ENCODE peak calls at places on chromosomes 13 and 19, in six cellular contexts. One of them, this sample, is unnamed.

GRCh38 chr19:29004796-29005195 is 208.2 kb downstream of the UQCRFS1 start:
- DNase-seq in heart right ventricle: no peak
- DNase-seq in body of pancreas: no peak
- DNase-seq in GM13976: no peak
- DNase-seq in WTC11: no peak
- DNase-seq in OCI-LY7: no peak
- DNase-seq in this sample: no peak

GRCh38 chr19:18932216-18932841 is 8.7 kb downstream of the HOMER3 start:
- DNase-seq in heart right ventricle: peak
- DNase-seq in body of pancreas: peak
- DNase-seq in GM13976: peak
- DNase-seq in WTC11: peak
- DNase-seq in OCI-LY7: peak
- DNase-seq in this sample: peak

GRCh38 chr19:55333870-55334269 is 5.8 kb upstream of the KMT5C start:
- DNase-seq in heart right ventricle: no peak
- DNase-seq in body of pancreas: no peak
- DNase-seq in GM13976: no peak
- DNase-seq in WTC11: no peak
- DNase-seq in OCI-LY7: no peak
- DNase-seq in this sample: no peak

GRCh38 chr13:87129602-87130300 is 541.4 kb upstream of the SLITRK5 start:
- DNase-seq in heart right ventricle: no peak
- DNase-seq in body of pancreas: no peak
- DNase-seq in GM13976: no peak
- DNase-seq in WTC11: no peak
- DNase-seq in OCI-LY7: no peak
- DNase-seq in this sample: no peak

GRCh38 chr13:48593551-48593950 is 60.2 kb upstream of the CYSLTR2 start:
- DNase-seq in heart right ventricle: no peak
- DNase-seq in body of pancreas: no peak
- DNase-seq in GM13976: no peak
- DNase-seq in WTC11: no peak
- DNase-seq in OCI-LY7: no peak
- DNase-seq in this sample: no peak

GRCh38 chr19:13505761-13506549 is at the start of gene CACNA1A:
- DNase-seq in heart right ventricle: no peak
- DNase-seq in body of pancreas: no peak
- DNase-seq in GM13976: peak
- DNase-seq in WTC11: peak
- DNase-seq in OCI-LY7: no peak
- DNase-seq in this sample: no peak

GRCh38 chr19:16522559-16523377 is 19.5 kb downstream of the CHERP start:
- DNase-seq in heart right ventricle: no peak
- DNase-seq in body of pancreas: no peak
- DNase-seq in GM13976: no peak
- DNase-seq in WTC11: no peak
- DNase-seq in OCI-LY7: no peak
- DNase-seq in this sample: no peak

GRCh38 chr13:49444517-49445395 is 682 bp downstream of the SETDB2 start:
- DNase-seq in heart right ventricle: no peak
- DNase-seq in body of pancreas: peak
- DNase-seq in GM13976: peak
- DNase-seq in WTC11: no peak
- DNase-seq in OCI-LY7: peak
- DNase-seq in this sample: peak

GRCh38 chr13:100095498-100095897 is 6.6 kb downstream of the PCCA start:
- DNase-seq in heart right ventricle: no peak
- DNase-seq in body of pancreas: no peak
- DNase-seq in GM13976: no peak
- DNase-seq in WTC11: no peak
- DNase-seq in OCI-LY7: no peak
- DNase-seq in this sample: no peak

GRCh38 chr13:20425819-20426219 is 99.8 kb downstream of the CRYL1 start:
- DNase-seq in heart right ventricle: no peak
- DNase-seq in body of pancreas: no peak
- DNase-seq in GM13976: peak
- DNase-seq in WTC11: no peak
- DNase-seq in OCI-LY7: no peak
- DNase-seq in this sample: peak

GRCh38 chr19:670609-671075 is 5.5 kb upstream of the FSTL3 start:
- DNase-seq in heart right ventricle: no peak
- DNase-seq in body of pancreas: no peak
- DNase-seq in GM13976: no peak
- DNase-seq in WTC11: peak
- DNase-seq in OCI-LY7: no peak
- DNase-seq in this sample: no peak

GRCh38 chr13:79481685-79482052 is 714 bp downstream of the NDFIP2 start:
- DNase-seq in heart right ventricle: no peak
- DNase-seq in body of pancreas: peak
- DNase-seq in GM13976: peak
- DNase-seq in WTC11: peak
- DNase-seq in OCI-LY7: peak
- DNase-seq in this sample: peak

GRCh38 chr19:374183-374885 is 29.7 kb upstream of the MIER2 start:
- DNase-seq in heart right ventricle: no peak
- DNase-seq in body of pancreas: no peak
- DNase-seq in GM13976: no peak
- DNase-seq in WTC11: no peak
- DNase-seq in OCI-LY7: no peak
- DNase-seq in this sample: no peak

GRCh38 chr19:6070179-6071102 is 39.9 kb downstream of the RFX2 start:
- DNase-seq in heart right ventricle: no peak
- DNase-seq in body of pancreas: no peak
- DNase-seq in GM13976: peak
- DNase-seq in WTC11: no peak
- DNase-seq in OCI-LY7: peak
- DNase-seq in this sample: no peak

GRCh38 chr19:11165486-11166030 is 10.0 kb upstream of the SPC24 start:
- DNase-seq in heart right ventricle: no peak
- DNase-seq in body of pancreas: no peak
- DNase-seq in GM13976: no peak
- DNase-seq in WTC11: no peak
- DNase-seq in OCI-LY7: no peak
- DNase-seq in this sample: no peak

GRCh38 chr13:30353060-30353459 is 45.7 kb upstream of the KATNAL1 start:
- DNase-seq in heart right ventricle: no peak
- DNase-seq in body of pancreas: no peak
- DNase-seq in GM13976: no peak
- DNase-seq in WTC11: no peak
- DNase-seq in OCI-LY7: no peak
- DNase-seq in this sample: no peak

GRCh38 chr19:2822846-2823245 is 3.2 kb downstream of the ZNF554 start:
- DNase-seq in heart right ventricle: no peak
- DNase-seq in body of pancreas: no peak
- DNase-seq in GM13976: no peak
- DNase-seq in WTC11: no peak
- DNase-seq in OCI-LY7: no peak
- DNase-seq in this sample: no peak

GRCh38 chr13:110373617-110374016 is 66.5 kb downstream of the COL4A2 start:
- DNase-seq in heart right ventricle: no peak
- DNase-seq in body of pancreas: no peak
- DNase-seq in GM13976: no peak
- DNase-seq in WTC11: no peak
- DNase-seq in OCI-LY7: no peak
- DNase-seq in this sample: no peak

GRCh38 chr19:41753159-41753558 is 2.2 kb upstream of the CEACAM6 start:
- DNase-seq in heart right ventricle: no peak
- DNase-seq in body of pancreas: peak
- DNase-seq in GM13976: peak
- DNase-seq in WTC11: peak
- DNase-seq in OCI-LY7: peak
- DNase-seq in this sample: peak

GRCh38 chr13:40193290-40194203 is 472.9 kb downstream of the FOXO1 start:
- DNase-seq in heart right ventricle: peak
- DNase-seq in body of pancreas: peak
- DNase-seq in GM13976: no peak
- DNase-seq in WTC11: no peak
- DNase-seq in OCI-LY7: no peak
- DNase-seq in this sample: no peak

GRCh38 chr19:1503089-1503924 is 9.5 kb downstream of the ADAMTSL5 start:
- DNase-seq in heart right ventricle: no peak
- DNase-seq in body of pancreas: peak
- DNase-seq in GM13976: peak
- DNase-seq in WTC11: peak
- DNase-seq in OCI-LY7: peak
- DNase-seq in this sample: peak

GRCh38 chr19:13099073-13099999 is 3.3 kb downstream of the LYL1 start:
- DNase-seq in heart right ventricle: peak
- DNase-seq in body of pancreas: peak
- DNase-seq in GM13976: peak
- DNase-seq in WTC11: peak
- DNase-seq in OCI-LY7: peak
- DNase-seq in this sample: peak

GRCh38 chr13:42102961-42103688 is 54.7 kb downstream of the DGKH start:
- DNase-seq in heart right ventricle: no peak
- DNase-seq in body of pancreas: no peak
- DNase-seq in GM13976: no peak
- DNase-seq in WTC11: no peak
- DNase-seq in OCI-LY7: no peak
- DNase-seq in this sample: no peak

GRCh38 chr19:4062576-4063368 is 3.9 kb downstream of the ZBTB7A start:
- DNase-seq in heart right ventricle: no peak
- DNase-seq in body of pancreas: no peak
- DNase-seq in GM13976: no peak
- DNase-seq in WTC11: no peak
- DNase-seq in OCI-LY7: no peak
- DNase-seq in this sample: no peak

GRCh38 chr19:51093066-51093465 is 10.4 kb upstream of the KLK14 start:
- DNase-seq in heart right ventricle: no peak
- DNase-seq in body of pancreas: no peak
- DNase-seq in GM13976: no peak
- DNase-seq in WTC11: no peak
- DNase-seq in OCI-LY7: no peak
- DNase-seq in this sample: no peak

GRCh38 chr13:28147489-28147888 is 9.1 kb downstream of the PAN3 start:
- DNase-seq in heart right ventricle: no peak
- DNase-seq in body of pancreas: no peak
- DNase-seq in GM13976: no peak
- DNase-seq in WTC11: no peak
- DNase-seq in OCI-LY7: no peak
- DNase-seq in this sample: no peak

GRCh38 chr13:30394798-30395191 is 27.5 kb upstream of the UBE2L5 start:
- DNase-seq in heart right ventricle: no peak
- DNase-seq in body of pancreas: no peak
- DNase-seq in GM13976: no peak
- DNase-seq in WTC11: no peak
- DNase-seq in OCI-LY7: peak
- DNase-seq in this sample: peak

GRCh38 chr13:53691417-53691816 is 662.8 kb downstream of the OLFM4 start:
- DNase-seq in heart right ventricle: no peak
- DNase-seq in body of pancreas: no peak
- DNase-seq in GM13976: no peak
- DNase-seq in WTC11: no peak
- DNase-seq in OCI-LY7: no peak
- DNase-seq in this sample: no peak

GRCh38 chr13:99075268-99076191 is 97.7 kb upstream of the DOCK9 start:
- DNase-seq in heart right ventricle: no peak
- DNase-seq in body of pancreas: no peak
- DNase-seq in GM13976: peak
- DNase-seq in WTC11: no peak
- DNase-seq in OCI-LY7: peak
- DNase-seq in this sample: peak

GRCh38 chr19:13103961-13104847 is 1.5 kb upstream of the LYL1 start:
- DNase-seq in heart right ventricle: peak
- DNase-seq in body of pancreas: peak
- DNase-seq in GM13976: peak
- DNase-seq in WTC11: peak
- DNase-seq in OCI-LY7: peak
- DNase-seq in this sample: peak

GRCh38 chr13:65653548-65654078 is 1576.5 kb downstream of the PCDH9 start:
- DNase-seq in heart right ventricle: no peak
- DNase-seq in body of pancreas: no peak
- DNase-seq in GM13976: no peak
- DNase-seq in WTC11: no peak
- DNase-seq in OCI-LY7: no peak
- DNase-seq in this sample: no peak

GRCh38 chr13:65660696-65661095 is 1569.4 kb downstream of the PCDH9 start:
- DNase-seq in heart right ventricle: no peak
- DNase-seq in body of pancreas: no peak
- DNase-seq in GM13976: no peak
- DNase-seq in WTC11: no peak
- DNase-seq in OCI-LY7: no peak
- DNase-seq in this sample: no peak

DNA sequence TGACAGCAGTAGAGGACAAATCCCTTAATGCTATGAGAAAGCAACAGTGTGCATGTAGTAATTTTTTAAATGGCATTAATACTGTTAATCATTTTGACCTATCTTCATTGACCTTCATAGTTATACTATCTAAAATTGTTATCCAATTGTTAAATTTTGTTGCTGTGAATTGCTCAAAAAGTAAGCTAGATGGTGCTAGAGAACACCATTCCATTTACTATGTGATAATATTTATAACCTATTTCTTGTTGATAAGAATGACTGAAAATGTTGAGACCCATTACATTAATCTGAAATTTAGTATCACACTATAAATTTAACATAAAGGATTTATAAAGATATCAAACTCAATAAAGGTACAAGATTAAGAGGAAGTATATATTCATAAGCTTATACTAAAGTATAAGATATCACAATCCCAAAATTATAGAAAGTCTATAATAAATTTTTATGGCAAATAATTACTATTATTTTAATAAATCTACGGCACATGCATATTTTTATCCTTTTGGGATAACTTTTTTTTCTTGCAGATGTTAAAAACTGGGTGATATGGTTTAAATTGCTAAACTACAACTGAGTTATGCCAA is 1573.3 kb downstream of the PCDH9 start:
- DNase-seq in heart right ventricle: no peak
- DNase-seq in body of pancreas: no peak
- DNase-seq in GM13976: no peak
- DNase-seq in WTC11: no peak
- DNase-seq in OCI-LY7: peak
- DNase-seq in this sample: peak
- TF ChIP-seq CTCF in heart right ventricle: peak
- TF ChIP-seq CTCF in body of pancreas: peak
- TF ChIP-seq CTCF in GM13976: no peak
- TF ChIP-seq CTCF in WTC11: no peak
- TF ChIP-seq CTCF in OCI-LY7: peak
- TF ChIP-seq CTCF in this sample: peak

GRCh38 chr13:97344250-97345175 is 89.5 kb upstream of the RAP2A start:
- DNase-seq in heart right ventricle: peak
- DNase-seq in body of pancreas: peak
- DNase-seq in GM13976: peak
- DNase-seq in WTC11: peak
- DNase-seq in OCI-LY7: peak
- DNase-seq in this sample: peak
- TF ChIP-seq CTCF in heart right ventricle: peak
- TF ChIP-seq CTCF in body of pancreas: peak
- TF ChIP-seq CTCF in GM13976: peak
- TF ChIP-seq CTCF in WTC11: no peak
- TF ChIP-seq CTCF in OCI-LY7: peak
- TF ChIP-seq CTCF in this sample: peak

GRCh38 chr19:49817964-49818690 is at the start of gene MED25:
- DNase-seq in heart right ventricle: peak
- DNase-seq in body of pancreas: peak
- DNase-seq in GM13976: peak
- DNase-seq in WTC11: peak
- DNase-seq in OCI-LY7: peak
- DNase-seq in this sample: peak
- TF ChIP-seq CTCF in heart right ventricle: peak
- TF ChIP-seq CTCF in body of pancreas: no peak
- TF ChIP-seq CTCF in GM13976: no peak
- TF ChIP-seq CTCF in WTC11: no peak
- TF ChIP-seq CTCF in OCI-LY7: no peak
- TF ChIP-seq CTCF in this sample: no peak

GRCh38 chr13:43303040-43303729 is 279.8 kb downstream of the DNAJC15 start:
- DNase-seq in heart right ventricle: peak
- DNase-seq in body of pancreas: peak
- DNase-seq in GM13976: peak
- DNase-seq in WTC11: peak
- DNase-seq in OCI-LY7: peak
- DNase-seq in this sample: peak
- TF ChIP-seq CTCF in heart right ventricle: peak
- TF ChIP-seq CTCF in body of pancreas: peak
- TF ChIP-seq CTCF in GM13976: peak
- TF ChIP-seq CTCF in WTC11: peak
- TF ChIP-seq CTCF in OCI-LY7: peak
- TF ChIP-seq CTCF in this sample: peak

This sample was measured in GM20000.